ENCODE peak calls at places on chromosomes 2 and 18, in nine cellular contexts. T is SK-N-SH; A is IMR-90; S is hepatocyte; V is OCI-LY7; L is GM23338; R is CD8-positive, alpha-beta T cell; B is cardiac muscle cell; P is K562. Y is an unnamed sample.

GRCh38 chr2:170324640-170325046 is 146.7 kb downstream of the MYO3B start:
- DNase-seq in T (peak), B (peak), L (peak), P (peak), A (peak), S (peak), V (peak), R (peak), Y (peak)

GRCh38 chr2:42092084-42092996 is 44.5 kb downstream of the PKDCC start:
- DNase-seq in T (no peak), V (no peak), S (peak), A (no peak), P (no peak), L (peak), R (no peak), B (peak), Y (no peak)

GRCh38 chr2:233217892-233218377 is 33.5 kb upstream of the ATG16L1 start:
- DNase-seq in A (no peak), L (no peak), R (no peak), S (no peak), V (no peak), P (peak), T (no peak), B (no peak), Y (no peak)

GRCh38 chr2:213065583-213066444 is 85.6 kb downstream of the IKZF2 start:
- DNase-seq in V (no peak), S (peak), L (peak), R (peak), P (no peak), A (peak), B (peak), T (peak), Y (peak)

GRCh38 chr2:124296470-124296869 is 271.4 kb downstream of the CNTNAP5 start:
- DNase-seq in P (no peak), S (no peak), R (no peak), T (no peak), A (no peak), L (no peak), B (no peak), V (no peak), Y (no peak)

GRCh38 chr2:154546341-154546740 is 152.2 kb upstream of the KCNJ3 start:
- DNase-seq in L (no peak), V (no peak), R (no peak), B (no peak), P (no peak), A (no peak), S (no peak), T (no peak), Y (no peak)

GRCh38 chr2:201959626-201960025 is 74.0 kb upstream of the FZD7 start:
- DNase-seq in S (no peak), R (no peak), A (no peak), T (no peak), L (no peak), B (no peak), P (no peak), V (no peak), Y (no peak)

GRCh38 chr2:134669731-134670669 is 48.8 kb downstream of the TMEM163 start:
- DNase-seq in L (no peak), R (peak), P (no peak), V (no peak), A (no peak), T (no peak), B (no peak), S (no peak), Y (no peak)

GRCh38 chr2:49714433-49714832 is 560.1 kb upstream of the FSHR start:
- DNase-seq in R (no peak), V (no peak), T (no peak), B (no peak), A (no peak), L (peak), S (no peak), P (no peak), Y (no peak)

GRCh38 chr2:47719099-47719498 is 63.8 kb upstream of the MSH6 start:
- DNase-seq in P (no peak), S (no peak), T (no peak), L (no peak), B (no peak), V (peak), R (no peak), A (no peak), Y (no peak)

GRCh38 chr2:51483720-51484119 is 451.8 kb upstream of the NRXN1 start:
- DNase-seq in P (no peak), L (no peak), T (no peak), R (no peak), B (no peak), V (no peak), A (no peak), S (no peak), Y (no peak)

GRCh38 chr2:109339519-109339991 is 210.6 kb downstream of the SH3RF3 start:
- DNase-seq in T (no peak), R (no peak), L (no peak), P (no peak), B (no peak), V (no peak), S (no peak), A (peak), Y (peak)

GRCh38 chr2:238420878-238421694 is 5.6 kb upstream of the ASB1 start:
- DNase-seq in R (no peak), S (peak), L (peak), B (no peak), T (no peak), P (peak), V (no peak), A (no peak), Y (no peak)

GRCh38 chr2:191252699-191253098 is 7.5 kb downstream of the MYO1B start:
- DNase-seq in V (no peak), T (no peak), B (peak), A (no peak), S (no peak), L (no peak), P (no peak), R (no peak), Y (no peak)

GRCh38 chr2:233003658-233004555 is 9.1 kb downstream of the NGEF start:
- DNase-seq in V (no peak), R (no peak), S (no peak), A (no peak), L (no peak), P (no peak), T (no peak), B (no peak), Y (no peak)

GRCh38 chr2:33550206-33550605 is 48.9 kb downstream of the FAM98A start:
- DNase-seq in R (no peak), V (no peak), P (no peak), S (no peak), A (no peak), T (no peak), L (no peak), B (no peak), Y (no peak)

GRCh38 chr18:44895176-44895798 is 214.6 kb downstream of the SETBP1 start:
- DNase-seq in S (peak), T (peak), B (no peak), R (no peak), A (peak), L (no peak), P (peak), V (peak), Y (peak)
- TF ChIP-seq CTCF in S (peak), T (peak), B (peak), R (no peak), A (peak), L (peak), P (peak), V (peak), Y (peak)

GRCh38 chr2:172862077-172862476 is 126.4 kb downstream of the RAPGEF4 start:
- DNase-seq in B (no peak), A (no peak), R (no peak), S (no peak), T (no peak), L (no peak), V (no peak), P (no peak), Y (no peak)

GRCh38 chr2:172861632-172862031 is 126.0 kb downstream of the RAPGEF4 start:
- DNase-seq in A (no peak), S (no peak), P (no peak), V (no peak), T (no peak), L (no peak), B (no peak), R (no peak), Y (no peak)

GRCh38 chr2:172861163-172861562 is 125.5 kb downstream of the RAPGEF4 start:
- DNase-seq in P (no peak), L (no peak), A (no peak), B (no peak), V (no peak), T (no peak), R (no peak), S (no peak), Y (no peak)

GRCh38 chr2:172858473-172858745 is 122.8 kb downstream of the RAPGEF4 start:
- DNase-seq in P (no peak), V (no peak), R (no peak), A (peak), B (no peak), L (no peak), T (no peak), S (no peak), Y (no peak)

DNA sequence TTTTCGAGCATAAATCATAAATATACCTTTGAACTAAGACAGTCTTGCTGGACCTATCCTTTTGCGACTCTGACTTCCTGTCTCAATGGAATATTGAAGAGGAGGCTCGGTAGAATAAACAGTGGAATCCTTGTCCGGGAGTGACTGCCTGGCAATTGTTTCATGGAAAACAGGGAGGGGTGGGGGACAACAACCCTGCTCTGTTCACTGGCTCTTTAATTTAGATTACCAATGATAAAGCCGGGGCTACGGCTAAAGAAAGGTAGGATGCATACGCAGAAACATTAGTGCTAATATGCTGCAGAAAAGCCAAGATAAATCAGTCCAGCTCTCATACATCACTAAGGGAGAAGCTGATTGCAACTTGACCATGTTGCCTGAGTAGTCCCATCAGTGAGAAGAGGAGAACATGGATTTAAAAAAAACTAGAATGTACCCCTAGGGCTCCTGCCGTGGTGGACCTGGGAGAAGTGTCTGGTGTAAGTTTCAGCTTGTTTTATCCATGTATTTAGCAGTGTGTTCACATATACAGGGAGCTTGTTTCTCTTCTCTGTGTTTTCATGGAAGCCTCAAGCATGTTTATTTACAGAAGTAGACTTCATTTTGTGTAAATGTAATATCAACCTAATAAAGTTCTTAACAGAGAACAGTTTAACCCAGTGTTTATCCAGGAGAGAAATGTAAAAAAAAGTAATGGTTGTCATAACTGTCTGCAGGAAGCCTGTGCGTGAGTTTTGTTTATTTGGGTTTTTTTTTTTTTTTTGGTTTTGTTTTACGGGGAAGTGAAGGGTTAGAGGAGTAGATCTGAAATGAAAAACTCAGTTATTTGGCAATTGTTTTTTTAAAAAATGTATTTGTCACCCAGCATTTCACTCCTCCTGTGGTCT is 124.4 kb downstream of the RAPGEF4 start:
- DNase-seq in B (no peak), S (no peak), T (peak), P (no peak), L (no peak), V (no peak), R (no peak), A (no peak), Y (no peak)
- H3K4me3 ChIP-seq in B (no peak), S (no peak), T (peak), P (no peak), L (no peak), V (no peak), R (no peak), A (no peak), Y (no peak)

DNA sequence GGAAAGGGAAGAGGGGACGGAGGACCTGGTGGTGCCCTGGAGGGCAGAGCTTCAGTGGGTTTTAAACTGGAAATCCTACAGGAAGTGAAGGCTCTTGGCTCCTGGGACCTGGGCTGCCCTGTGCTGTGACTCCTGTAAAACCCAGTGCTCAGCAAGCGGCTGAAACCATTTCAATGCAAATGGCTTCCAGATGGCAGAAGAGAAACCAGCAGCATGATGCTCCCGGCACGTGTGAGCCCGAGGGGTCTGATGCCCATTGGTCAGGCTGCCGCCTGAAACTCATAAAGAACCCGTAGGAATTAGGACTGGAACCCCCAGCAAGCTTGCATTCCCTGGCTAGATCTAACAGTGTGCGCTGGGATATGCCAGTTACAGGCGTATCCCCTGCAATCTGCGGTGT is 109.2 kb upstream of the THOC1 start:
- DNase-seq in P (no peak), R (no peak), V (no peak), L (peak), B (no peak), T (peak), S (no peak), A (no peak), Y (no peak)
- H3K27ac ChIP-seq in P (no peak), R (no peak), V (no peak), L (no peak), B (no peak), T (no peak), S (peak), A (no peak), Y (no peak)

GRCh38 chr2:158756976-158757375 is 38.1 kb upstream of the DAPL1 start:
- DNase-seq in R (no peak), L (no peak), S (no peak), B (no peak), A (peak), P (no peak), T (no peak), V (no peak), Y (no peak)

GRCh38 chr2:158755310-158755709 is 39.8 kb upstream of the DAPL1 start:
- DNase-seq in T (no peak), S (peak), P (no peak), A (no peak), L (no peak), V (no peak), B (no peak), R (no peak), Y (no peak)

GRCh38 chr2:158754303-158754611 is 40.9 kb upstream of the DAPL1 start:
- DNase-seq in R (no peak), L (no peak), B (no peak), P (no peak), T (no peak), A (no peak), S (no peak), V (no peak), Y (no peak)

GRCh38 chr2:158756331-158756730 is 38.8 kb upstream of the DAPL1 start:
- DNase-seq in L (no peak), T (no peak), R (no peak), V (no peak), S (no peak), A (peak), P (no peak), B (no peak), Y (no peak)

DNA sequence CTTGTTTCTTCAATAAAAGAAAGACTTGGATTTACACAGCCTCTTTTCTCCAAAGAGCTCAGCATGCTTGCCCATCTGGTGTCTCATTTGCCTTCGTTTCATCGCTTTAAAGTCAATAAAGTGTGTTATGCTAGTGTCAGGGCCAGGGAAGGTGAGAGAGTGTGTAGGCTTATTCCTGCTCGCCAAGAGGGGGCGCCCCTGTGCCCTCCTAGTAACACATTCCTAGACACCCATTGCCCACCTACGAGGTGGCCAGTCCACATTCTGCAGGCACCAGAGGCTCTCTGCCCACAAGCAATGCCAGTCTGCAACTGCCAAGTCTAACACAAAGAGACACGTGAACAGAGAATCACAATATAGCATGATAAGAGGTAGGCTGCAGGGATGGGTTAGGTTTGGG is 39.4 kb upstream of the DAPL1 start:
- DNase-seq in T (no peak), P (no peak), L (peak), B (peak), V (no peak), S (no peak), R (no peak), A (no peak), Y (no peak)
- TF ChIP-seq CTCF in T (peak), P (peak), L (peak), B (peak), V (peak), S (peak), R (no peak), A (no peak), Y (peak)

GRCh38 chr2:24179683-24180082 is 4.8 kb downstream of the FAM228A start:
- DNase-seq in P (no peak), S (no peak), R (no peak), L (no peak), V (no peak), T (no peak), B (no peak), A (no peak), Y (no peak)
- H3K4me3 ChIP-seq in P (no peak), S (no peak), R (no peak), L (no peak), V (no peak), T (no peak), B (no peak), A (no peak), Y (no peak)

Y was measured in AG04450.